ENCODE peak calls at places on chromosomes 1 and 21, in eight cellular contexts. One of them, this sample, is unnamed.

GRCh38 chr1:231690072-231690471 is 63.5 kb downstream of the DISC1 start:
- DNase-seq in A549: no peak
- DNase-seq in tibial nerve: no peak
- DNase-seq in SK-N-SH: no peak
- DNase-seq in ovary: no peak
- DNase-seq in esophagus muscularis mucosa: no peak
- DNase-seq in sigmoid colon: no peak
- DNase-seq in stomach: no peak
- DNase-seq in this sample: no peak

GRCh38 chr1:23611601-23612327 is 52.5 kb upstream of the ID3 start:
- DNase-seq in A549: no peak
- DNase-seq in tibial nerve: no peak
- DNase-seq in SK-N-SH: no peak
- DNase-seq in ovary: no peak
- DNase-seq in esophagus muscularis mucosa: no peak
- DNase-seq in sigmoid colon: no peak
- DNase-seq in stomach: no peak
- DNase-seq in this sample: no peak

GRCh38 chr1:240946926-240947325 is 335.0 kb upstream of the GREM2 start:
- DNase-seq in A549: peak; percentile 46
- DNase-seq in tibial nerve: no peak
- DNase-seq in SK-N-SH: peak; percentile 42
- DNase-seq in ovary: no peak
- DNase-seq in esophagus muscularis mucosa: no peak
- DNase-seq in sigmoid colon: no peak
- DNase-seq in stomach: no peak
- DNase-seq in this sample: no peak

GRCh38 chr1:181675091-181675490 is 191.8 kb downstream of the CACNA1E start:
- DNase-seq in A549: no peak
- DNase-seq in tibial nerve: no peak
- DNase-seq in SK-N-SH: no peak
- DNase-seq in ovary: no peak
- DNase-seq in esophagus muscularis mucosa: no peak
- DNase-seq in sigmoid colon: no peak
- DNase-seq in stomach: no peak
- DNase-seq in this sample: no peak

GRCh38 chr1:230149751-230150584 is 82.9 kb downstream of the GALNT2 start:
- DNase-seq in A549: no peak
- DNase-seq in tibial nerve: no peak
- DNase-seq in SK-N-SH: no peak
- DNase-seq in ovary: no peak
- DNase-seq in esophagus muscularis mucosa: no peak
- DNase-seq in sigmoid colon: no peak
- DNase-seq in stomach: no peak
- DNase-seq in this sample: no peak

GRCh38 chr1:211183924-211184323 is 50.0 kb upstream of the KCNH1 start:
- DNase-seq in A549: no peak
- DNase-seq in tibial nerve: no peak
- DNase-seq in SK-N-SH: no peak
- DNase-seq in ovary: no peak
- DNase-seq in esophagus muscularis mucosa: no peak
- DNase-seq in sigmoid colon: no peak
- DNase-seq in stomach: no peak
- DNase-seq in this sample: no peak

GRCh38 chr1:228463559-228464455 is 23.4 kb upstream of the RNF187 start:
- DNase-seq in A549: peak; percentile 83
- DNase-seq in tibial nerve: no peak
- DNase-seq in SK-N-SH: peak; percentile 74
- DNase-seq in ovary: no peak
- DNase-seq in esophagus muscularis mucosa: no peak
- DNase-seq in sigmoid colon: peak; percentile 68
- DNase-seq in stomach: peak; percentile 27
- DNase-seq in this sample: no peak

GRCh38 chr1:160724445-160725242 is 13.0 kb upstream of the CD48 start:
- DNase-seq in A549: peak; percentile 35
- DNase-seq in tibial nerve: no peak
- DNase-seq in SK-N-SH: no peak
- DNase-seq in ovary: no peak
- DNase-seq in esophagus muscularis mucosa: no peak
- DNase-seq in sigmoid colon: no peak
- DNase-seq in stomach: no peak
- DNase-seq in this sample: no peak

GRCh38 chr1:227562923-227563318 is 435 bp upstream of the ZNF678 start:
- DNase-seq in A549: no peak
- DNase-seq in tibial nerve: no peak
- DNase-seq in SK-N-SH: peak; percentile 47
- DNase-seq in ovary: no peak
- DNase-seq in esophagus muscularis mucosa: no peak
- DNase-seq in sigmoid colon: no peak
- DNase-seq in stomach: no peak
- DNase-seq in this sample: no peak

GRCh38 chr1:4660917-4661594 is 6.6 kb downstream of the AJAP1 start:
- DNase-seq in A549: no peak
- DNase-seq in tibial nerve: no peak
- DNase-seq in SK-N-SH: no peak
- DNase-seq in ovary: no peak
- DNase-seq in esophagus muscularis mucosa: no peak
- DNase-seq in sigmoid colon: no peak
- DNase-seq in stomach: no peak
- DNase-seq in this sample: no peak

GRCh38 chr1:172359531-172359991 is 60.9 kb upstream of the C1orf105 start:
- DNase-seq in A549: peak; percentile 76
- DNase-seq in tibial nerve: no peak
- DNase-seq in SK-N-SH: no peak
- DNase-seq in ovary: no peak
- DNase-seq in esophagus muscularis mucosa: no peak
- DNase-seq in sigmoid colon: no peak
- DNase-seq in stomach: no peak
- DNase-seq in this sample: no peak

GRCh38 chr1:231236131-231236571 is 4.9 kb upstream of the GNPAT start:
- DNase-seq in A549: no peak
- DNase-seq in tibial nerve: no peak
- DNase-seq in SK-N-SH: no peak
- DNase-seq in ovary: no peak
- DNase-seq in esophagus muscularis mucosa: no peak
- DNase-seq in sigmoid colon: no peak
- DNase-seq in stomach: no peak
- DNase-seq in this sample: no peak

DNA sequence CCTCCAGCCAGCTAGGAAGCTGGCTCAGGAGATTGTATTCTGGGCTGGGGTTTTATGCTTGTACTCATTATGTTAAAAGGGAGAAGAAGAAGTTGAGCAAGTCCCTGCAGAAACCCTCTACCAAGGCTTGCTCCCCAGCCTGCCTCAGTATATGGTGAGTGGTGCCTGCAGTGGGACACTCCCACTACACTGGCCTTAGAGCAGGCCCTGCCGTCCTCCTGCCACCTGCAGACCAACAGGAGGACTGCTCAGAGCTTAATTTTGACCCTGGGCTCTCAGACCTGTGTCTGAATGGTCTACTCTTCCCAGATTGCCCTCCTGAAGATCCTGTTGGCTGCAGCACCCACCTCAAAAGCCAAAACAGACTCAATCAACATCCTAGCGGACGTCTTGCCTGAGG is 13.0 kb downstream of the STRIP1 start:
- DNase-seq in A549: peak; percentile 11
- DNase-seq in tibial nerve: no peak
- DNase-seq in SK-N-SH: no peak
- DNase-seq in ovary: no peak
- DNase-seq in esophagus muscularis mucosa: no peak
- DNase-seq in sigmoid colon: no peak
- DNase-seq in stomach: no peak
- DNase-seq in this sample: no peak
- H3K27ac ChIP-seq in A549: no peak overlapping the region
- H3K27ac ChIP-seq in tibial nerve: no peak overlapping the region
- H3K27ac ChIP-seq in SK-N-SH: no peak overlapping the region
- H3K27ac ChIP-seq in ovary: no peak overlapping the region
- H3K27ac ChIP-seq in esophagus muscularis mucosa: no peak overlapping the region
- H3K27ac ChIP-seq in sigmoid colon: no peak overlapping the region
- H3K27ac ChIP-seq in stomach: no peak overlapping the region
- H3K27ac ChIP-seq in this sample: no peak overlapping the region

GRCh38 chr1:63775418-63776127 is 1.8 kb downstream of the ROR1 start:
- DNase-seq in A549: no peak
- DNase-seq in tibial nerve: no peak
- DNase-seq in SK-N-SH: peak; percentile 19
- DNase-seq in ovary: no peak
- DNase-seq in esophagus muscularis mucosa: no peak
- DNase-seq in sigmoid colon: no peak
- DNase-seq in stomach: peak; percentile 49
- DNase-seq in this sample: no peak

GRCh38 chr1:63774617-63775417 is 1.0 kb downstream of the ROR1 start:
- DNase-seq in A549: peak; percentile 39
- DNase-seq in tibial nerve: peak; percentile 18
- DNase-seq in SK-N-SH: peak; percentile 76
- DNase-seq in ovary: peak; percentile 51
- DNase-seq in esophagus muscularis mucosa: peak; percentile 92
- DNase-seq in sigmoid colon: peak; percentile 83
- DNase-seq in stomach: peak; percentile 46
- DNase-seq in this sample: peak; percentile 84

GRCh38 chr1:63772876-63773275 is 941 bp upstream of the ROR1 start:
- DNase-seq in A549: no peak
- DNase-seq in tibial nerve: no peak
- DNase-seq in SK-N-SH: no peak
- DNase-seq in ovary: no peak
- DNase-seq in esophagus muscularis mucosa: peak; percentile 26
- DNase-seq in sigmoid colon: no peak
- DNase-seq in stomach: no peak
- DNase-seq in this sample: no peak

GRCh38 chr1:63773496-63773814 is 362 bp upstream of the ROR1 start:
- DNase-seq in A549: no peak
- DNase-seq in tibial nerve: no peak
- DNase-seq in SK-N-SH: no peak
- DNase-seq in ovary: no peak
- DNase-seq in esophagus muscularis mucosa: no peak
- DNase-seq in sigmoid colon: no peak
- DNase-seq in stomach: no peak
- DNase-seq in this sample: no peak

DNA sequence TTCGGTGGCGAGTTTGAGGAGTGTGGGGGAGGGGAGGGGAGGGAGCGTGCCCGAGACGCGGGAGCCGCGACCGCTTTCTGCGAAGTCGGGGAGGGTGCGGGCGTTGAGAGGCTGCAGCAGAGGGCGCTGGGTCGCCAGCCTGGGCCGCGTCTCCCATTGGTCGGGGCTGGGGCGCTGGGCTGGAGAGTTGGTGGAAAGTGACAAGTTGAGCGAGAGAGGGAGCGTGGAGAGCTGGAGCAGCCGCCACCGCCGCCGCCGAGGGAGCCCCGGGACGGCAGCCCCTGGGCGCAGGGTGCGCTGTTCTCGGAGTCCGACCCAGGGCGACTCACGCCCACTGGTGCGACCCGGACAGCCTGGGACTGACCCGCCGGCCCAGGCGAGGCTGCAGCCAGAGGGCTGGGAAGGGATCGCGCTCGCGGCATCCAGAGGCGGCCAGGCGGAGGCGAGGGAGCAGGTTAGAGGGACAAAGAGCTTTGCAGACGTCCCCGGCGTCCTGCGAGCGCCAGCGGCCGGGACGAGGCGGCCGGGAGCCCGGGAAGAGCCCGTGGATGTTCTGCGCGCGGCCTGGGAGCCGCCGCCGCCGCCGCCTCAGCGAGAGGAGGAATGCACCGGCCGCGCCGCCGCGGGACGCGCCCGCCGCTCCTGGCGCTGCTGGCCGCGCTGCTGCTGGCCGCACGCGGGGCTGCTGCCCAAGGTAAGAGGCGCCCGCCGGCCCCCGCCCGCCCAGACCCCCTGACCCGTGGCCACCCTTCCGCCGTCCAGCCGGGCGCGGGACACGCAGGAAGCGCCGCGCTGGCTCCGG is at the start of gene ROR1:
- DNase-seq in A549: peak; percentile 89
- DNase-seq in tibial nerve: peak; percentile 84
- DNase-seq in SK-N-SH: peak; percentile 95
- DNase-seq in ovary: peak; percentile 86
- DNase-seq in esophagus muscularis mucosa: peak; percentile 93
- DNase-seq in sigmoid colon: peak; percentile 96
- DNase-seq in stomach: peak; percentile 93
- DNase-seq in this sample: peak; percentile 96
- TF ChIP-seq EP300 in A549: no peak
- TF ChIP-seq EP300 in tibial nerve: no peak
- TF ChIP-seq EP300 in SK-N-SH: no peak
- TF ChIP-seq EP300 in ovary: no peak
- TF ChIP-seq EP300 in esophagus muscularis mucosa: no peak
- TF ChIP-seq EP300 in sigmoid colon: no peak
- TF ChIP-seq EP300 in stomach: no peak
- TF ChIP-seq EP300 in this sample: no peak

DNA sequence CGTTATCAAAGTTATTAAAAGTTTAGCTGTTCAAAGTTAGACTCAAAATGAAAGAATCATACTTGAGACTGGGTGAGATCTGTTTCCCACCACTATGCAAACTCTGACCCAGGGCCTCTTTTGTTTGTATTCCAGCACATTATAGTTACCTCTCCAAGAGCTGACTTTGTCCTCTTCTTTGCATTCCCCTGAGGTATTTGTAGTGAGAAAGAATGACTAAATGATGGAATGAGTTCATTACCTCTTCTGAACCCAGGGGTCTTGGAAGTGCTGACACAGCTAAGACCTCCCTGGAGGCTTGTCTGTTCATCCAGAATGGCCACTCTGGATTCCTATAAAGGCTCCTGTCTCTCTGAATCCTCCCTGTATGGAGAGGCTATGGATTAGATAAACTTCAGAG is 62.4 kb downstream of the FGGY start:
- DNase-seq in A549: no peak
- DNase-seq in tibial nerve: no peak
- DNase-seq in SK-N-SH: no peak
- DNase-seq in ovary: no peak
- DNase-seq in esophagus muscularis mucosa: no peak
- DNase-seq in sigmoid colon: no peak
- DNase-seq in stomach: no peak
- DNase-seq in this sample: no peak
- H3K4me3 ChIP-seq in A549: no peak overlapping the region
- H3K4me3 ChIP-seq in tibial nerve: no peak overlapping the region
- H3K4me3 ChIP-seq in SK-N-SH: no peak overlapping the region
- H3K4me3 ChIP-seq in ovary: no peak overlapping the region
- H3K4me3 ChIP-seq in esophagus muscularis mucosa: no peak overlapping the region
- H3K4me3 ChIP-seq in sigmoid colon: no peak overlapping the region
- H3K4me3 ChIP-seq in stomach: no peak overlapping the region
- H3K4me3 ChIP-seq in this sample: no peak overlapping the region

GRCh38 chr1:71766748-71767147 is 515.6 kb downstream of the NEGR1 start:
- DNase-seq in A549: no peak
- DNase-seq in tibial nerve: no peak
- DNase-seq in SK-N-SH: no peak
- DNase-seq in ovary: no peak
- DNase-seq in esophagus muscularis mucosa: no peak
- DNase-seq in sigmoid colon: no peak
- DNase-seq in stomach: no peak
- DNase-seq in this sample: no peak
- H3K27ac ChIP-seq in A549: no peak overlapping the region
- H3K27ac ChIP-seq in tibial nerve: no peak overlapping the region
- H3K27ac ChIP-seq in SK-N-SH: no peak overlapping the region
- H3K27ac ChIP-seq in ovary: no peak overlapping the region
- H3K27ac ChIP-seq in esophagus muscularis mucosa: no peak overlapping the region
- H3K27ac ChIP-seq in sigmoid colon: no peak overlapping the region
- H3K27ac ChIP-seq in stomach: no peak overlapping the region
- H3K27ac ChIP-seq in this sample: no peak overlapping the region

GRCh38 chr21:36890086-36890485 is 76.4 kb downstream of the HLCS start:
- DNase-seq in A549: no peak
- DNase-seq in tibial nerve: no peak
- DNase-seq in SK-N-SH: no peak
- DNase-seq in ovary: no peak
- DNase-seq in esophagus muscularis mucosa: no peak
- DNase-seq in sigmoid colon: no peak
- DNase-seq in stomach: no peak
- DNase-seq in this sample: no peak
- TF ChIP-seq EP300 in A549: no peak
- TF ChIP-seq EP300 in tibial nerve: no peak
- TF ChIP-seq EP300 in SK-N-SH: no peak
- TF ChIP-seq EP300 in ovary: no peak
- TF ChIP-seq EP300 in esophagus muscularis mucosa: no peak
- TF ChIP-seq EP300 in sigmoid colon: no peak
- TF ChIP-seq EP300 in stomach: no peak
- TF ChIP-seq EP300 in this sample: no peak

GRCh38 chr1:223016381-223016780 is 126.7 kb downstream of the TLR5 start:
- DNase-seq in A549: no peak
- DNase-seq in tibial nerve: no peak
- DNase-seq in SK-N-SH: no peak
- DNase-seq in ovary: no peak
- DNase-seq in esophagus muscularis mucosa: no peak
- DNase-seq in sigmoid colon: no peak
- DNase-seq in stomach: no peak
- DNase-seq in this sample: no peak
- H3K4me3 ChIP-seq in A549: no peak overlapping the region
- H3K4me3 ChIP-seq in tibial nerve: no peak overlapping the region
- H3K4me3 ChIP-seq in SK-N-SH: no peak overlapping the region
- H3K4me3 ChIP-seq in ovary: no peak overlapping the region
- H3K4me3 ChIP-seq in esophagus muscularis mucosa: no peak overlapping the region
- H3K4me3 ChIP-seq in sigmoid colon: no peak overlapping the region
- H3K4me3 ChIP-seq in stomach: no peak overlapping the region
- H3K4me3 ChIP-seq in this sample: no peak overlapping the region